ENCODE peak calls at places on chromosomes 11 and 22, in nine cellular contexts. E, T, L, Y, F, A, W, N and H are unnamed samples.

GRCh38 chr22:20567371-20567847 is 60.0 kb downstream of the MED15 start:
- DNase-seq in T (no peak), W (no peak), E (no peak), L (no peak), Y (no peak), A (no peak), N (peak; percentile 40), F (no peak), H (no peak)

GRCh38 chr11:106585061-106585460 is 433.2 kb downstream of the GUCY1A2 start:
- DNase-seq in W (no peak), A (no peak), E (no peak), T (no peak), Y (no peak), F (no peak), N (peak; percentile 6), L (no peak), H (no peak)

GRCh38 chr11:62688481-62688880 is 849 bp downstream of the LRRN4CL start:
- DNase-seq in E (no peak), W (no peak), T (no peak), Y (no peak), L (no peak), N (no peak), A (no peak), F (no peak), H (no peak)

GRCh38 chr11:95517453-95517852 is 272.1 kb downstream of the FAM76B start:
- DNase-seq in L (no peak), Y (no peak), F (no peak), W (no peak), T (no peak), A (no peak), E (no peak), N (no peak), H (no peak)

GRCh38 chr11:69515271-69516245 is 34.1 kb downstream of the LINC01488 start:
- DNase-seq in T (no peak), W (no peak), F (no peak), E (no peak), N (no peak), Y (no peak), L (peak; percentile 46), A (no peak), H (no peak)

GRCh38 chr11:69104212-69104855 is 51.4 kb upstream of the SMIM38 start:
- DNase-seq in N (no peak), Y (no peak), T (no peak), L (no peak), E (no peak), F (no peak), A (no peak), W (no peak), H (no peak)

GRCh38 chr11:58742140-58742539 is 10.4 kb upstream of the GLYAT start:
- DNase-seq in W (no peak), L (no peak), A (no peak), F (no peak), N (no peak), E (no peak), Y (no peak), T (no peak), H (no peak)

GRCh38 chr22:21455334-21456089 is 11.7 kb upstream of the TMEM191C start:
- DNase-seq in E (no peak), L (peak; percentile 59), W (no peak), A (no peak), Y (no peak), T (no peak), N (no peak), F (no peak), H (no peak)

GRCh38 chr11:82969811-82970210 is 68.3 kb downstream of the DDIAS start:
- DNase-seq in F (no peak), W (no peak), N (no peak), Y (no peak), E (no peak), A (no peak), L (no peak), T (peak; percentile 17), H (no peak)

GRCh38 chr11:64163951-64164350 is 2.0 kb downstream of the MACROD1 start:
- DNase-seq in T (no peak), N (no peak), Y (no peak), A (no peak), L (no peak), E (no peak), F (no peak), W (no peak), H (no peak)

GRCh38 chr11:64170419-64170818 is 4.5 kb upstream of the MACROD1 start:
- DNase-seq in A (no peak), F (no peak), E (no peak), W (no peak), T (no peak), N (no peak), Y (no peak), L (no peak), H (no peak)

GRCh38 chr11:64165482-64165841 is 451 bp downstream of the MACROD1 start:
- DNase-seq in A (no peak), W (peak; percentile 63), Y (peak; percentile 53), F (peak; percentile 33), T (no peak), L (no peak), E (peak; percentile 35), N (peak; percentile 48), H (peak; percentile 32)

GRCh38 chr11:64164392-64165312 is 1.3 kb downstream of the MACROD1 start:
- DNase-seq in W (no peak), F (peak; percentile 55), L (no peak), A (no peak), E (peak; percentile 36), T (no peak), N (no peak), Y (no peak), H (peak; percentile 60)

GRCh38 chr11:64165842-64166635 is at the start of gene MACROD1:
- DNase-seq in E (peak; percentile 94), W (peak; percentile 89), T (peak; percentile 84), F (peak; percentile 84), L (peak; percentile 93), A (peak; percentile 71), Y (peak; percentile 82), N (peak; percentile 91), H (peak; percentile 94)
- TF ChIP-seq POLR2A in E (peak; percentile 64), W (peak; percentile 69), T (no peak), F (peak; percentile 38), L (no peak), A (no peak), Y (no peak), N (peak; percentile 45), H (peak; percentile 59)

DNA sequence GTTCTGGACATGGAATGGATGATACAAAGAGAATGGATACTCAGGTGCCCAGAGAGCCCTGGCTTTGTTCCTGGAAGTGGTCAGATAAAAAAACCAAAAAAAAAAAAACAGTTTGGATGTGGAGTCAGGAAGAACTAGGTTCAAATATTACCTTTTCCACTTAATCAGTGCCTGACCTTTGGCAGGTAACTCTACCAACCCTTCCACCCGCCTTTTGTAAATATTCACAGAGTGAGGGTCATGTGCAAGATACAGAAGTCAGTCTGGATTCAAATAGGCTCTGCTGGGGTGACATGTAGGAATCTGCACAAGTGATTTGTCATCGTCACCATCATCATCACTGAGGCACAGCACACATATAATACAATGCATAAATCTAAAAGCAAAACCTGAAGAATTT is 490.6 kb downstream of the MIAT start:
- DNase-seq in E (no peak), A (no peak), F (no peak), N (no peak), Y (no peak), L (no peak), W (no peak), T (no peak), H (no peak)
- TF ChIP-seq POLR2A in E (no peak), A (no peak), F (no peak), N (no peak), Y (no peak), L (no peak), W (no peak), T (no peak), H (no peak)

GRCh38 chr11:9613830-9614762 is 40.6 kb downstream of the WEE1 start:
- DNase-seq in L (peak; percentile 88), E (peak; percentile 91), A (peak; percentile 75), N (peak; percentile 89), Y (peak; percentile 78), W (peak; percentile 89), F (peak; percentile 87), T (peak; percentile 60), H (peak; percentile 92)
- TF ChIP-seq POLR2A in L (peak; percentile 12), E (peak; percentile 56), A (no peak), N (peak; percentile 57), Y (peak; percentile 33), W (peak; percentile 45), F (no peak), T (no peak), H (peak; percentile 76)

GRCh38 chr11:833114-833791 is 501 bp downstream of the CD151 start:
- DNase-seq in T (no peak), Y (no peak), W (peak; percentile 80), F (peak; percentile 76), N (peak; percentile 55), E (peak; percentile 73), A (no peak), L (no peak), H (peak; percentile 74)
- TF ChIP-seq POLR2A in T (no peak), Y (no peak), W (no peak), F (no peak), N (peak; percentile 5), E (peak; percentile 79), A (no peak), L (no peak), H (peak; percentile 86)

GRCh38 chr11:102346456-102346747 is 612 bp upstream of the BIRC2 start:
- DNase-seq in F (no peak), A (no peak), T (no peak), W (no peak), E (no peak), N (no peak), Y (no peak), L (no peak), H (no peak)

GRCh38 chr11:102346748-102347525 is at the start of gene BIRC2:
- DNase-seq in F (peak; percentile 95), T (peak; percentile 65), W (peak; percentile 94), N (peak; percentile 89), L (peak; percentile 96), A (peak; percentile 93), E (peak; percentile 97), Y (peak; percentile 96), H (peak; percentile 95)

GRCh38 chr11:102345923-102346322 is 1.1 kb upstream of the BIRC2 start:
- DNase-seq in F (no peak), Y (no peak), N (peak; percentile 37), L (no peak), T (no peak), A (no peak), E (no peak), W (peak; percentile 37), H (no peak)

GRCh38 chr11:102343789-102344188 is 3.2 kb upstream of the BIRC2 start:
- DNase-seq in F (no peak), Y (no peak), N (no peak), W (no peak), T (no peak), A (no peak), L (no peak), E (no peak), H (no peak)

DNA sequence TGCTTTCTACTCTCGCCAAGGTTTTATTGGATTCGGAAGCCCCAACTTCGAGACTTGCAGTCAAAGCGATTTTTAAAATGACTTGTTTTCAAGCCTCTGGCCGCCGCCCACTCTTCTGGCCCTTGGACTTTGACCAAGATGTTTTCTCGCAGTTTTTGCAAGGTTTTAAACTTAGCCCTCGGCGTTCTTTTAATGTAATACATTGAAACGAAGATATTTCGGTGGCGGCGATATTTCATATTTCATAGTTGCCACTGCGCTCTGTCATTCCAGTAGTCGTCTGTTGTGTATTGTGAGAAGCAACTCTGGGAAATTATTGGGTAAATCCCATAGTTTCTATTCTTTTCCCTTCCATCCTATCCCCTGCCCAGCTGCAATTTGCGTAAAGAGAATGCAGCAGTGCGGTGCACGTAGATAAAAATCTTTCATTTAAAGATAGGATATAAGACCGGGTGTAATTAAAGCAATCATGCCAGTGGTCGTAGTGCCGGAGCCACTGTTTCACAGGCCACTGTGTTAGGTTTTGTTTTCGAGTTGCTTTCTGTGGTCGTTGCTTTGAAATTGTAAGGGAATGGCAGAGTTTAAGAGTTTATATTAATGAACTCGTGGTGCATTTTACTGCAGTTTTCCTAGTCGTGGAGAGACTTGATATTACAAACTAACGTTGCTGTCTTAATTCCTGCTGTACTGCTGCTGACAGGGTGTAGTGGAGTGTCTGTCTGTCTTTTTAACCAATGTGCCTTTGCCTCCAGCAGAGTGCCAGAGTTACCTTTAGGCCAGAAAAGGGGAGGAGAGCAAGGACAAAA is 715 bp downstream of the BIRC2 start:
- DNase-seq in W (peak; percentile 73), N (peak; percentile 13), F (no peak), A (peak; percentile 43), Y (no peak), L (no peak), E (peak; percentile 17), T (no peak), H (peak; percentile 40)
- TF ChIP-seq POLR2A in W (no peak), N (no peak), F (no peak), A (no peak), Y (no peak), L (no peak), E (no peak), T (no peak), H (no peak)